ENCODE peak calls at places on chromosomes 13 and 19, in five cellular contexts. E, D, C, Q and G are unnamed samples.

GRCh38 chr13:60398438-60398891 is 1.4 kb downstream of the TDRD3 start:
- DNase-seq in Q (no peak), D (no peak), C (peak), E (no peak), G (no peak)

GRCh38 chr19:43841990-43842389 is 14.9 kb downstream of the ZNF283 start:
- DNase-seq in C (no peak), E (no peak), Q (no peak), D (no peak), G (no peak)

GRCh38 chr19:4889034-4889825 is 13.5 kb downstream of the ARRDC5 start:
- DNase-seq in C (no peak), Q (no peak), E (peak), D (no peak), G (no peak)

GRCh38 chr13:29849071-29849541 is 1.3 kb downstream of the UBL3 start:
- DNase-seq in E (peak), C (peak), Q (no peak), D (no peak), G (no peak)

GRCh38 chr19:12867120-12868099 is 13.8 kb downstream of the DNASE2 start:
- DNase-seq in C (peak), D (peak), Q (peak), E (peak), G (peak)

GRCh38 chr19:35901854-35902661 is at the start of gene HCST:
- DNase-seq in C (no peak), E (peak), D (no peak), Q (no peak), G (no peak)

GRCh38 chr19:16605115-16605514 is 22.9 kb downstream of the MED26 start:
- DNase-seq in Q (no peak), D (no peak), E (no peak), C (no peak), G (no peak)

GRCh38 chr19:42540071-42540553 is 11.8 kb upstream of the CEACAM1 start:
- DNase-seq in Q (no peak), E (no peak), C (no peak), D (no peak), G (peak)

GRCh38 chr13:44050450-44051063 is 170.9 kb downstream of the LACC1 start:
- DNase-seq in D (no peak), C (peak), Q (no peak), E (peak), G (no peak)

GRCh38 chr13:102870677-102871415 is 25.0 kb downstream of the ERCC5 start:
- DNase-seq in D (peak), Q (peak), E (peak), C (peak), G (peak)

GRCh38 chr19:54418930-54419800 is 3.9 kb downstream of the TTYH1 start:
- DNase-seq in E (no peak), D (no peak), Q (no peak), C (no peak), G (no peak)

GRCh38 chr19:46660601-46661019 is 372 bp downstream of the DACT3 start:
- DNase-seq in D (no peak), Q (no peak), E (no peak), C (no peak), G (no peak)
- H2BK5ac ChIP-seq in D (no peak), Q (no peak), E (no peak), C (no peak), G (no peak)

DNA sequence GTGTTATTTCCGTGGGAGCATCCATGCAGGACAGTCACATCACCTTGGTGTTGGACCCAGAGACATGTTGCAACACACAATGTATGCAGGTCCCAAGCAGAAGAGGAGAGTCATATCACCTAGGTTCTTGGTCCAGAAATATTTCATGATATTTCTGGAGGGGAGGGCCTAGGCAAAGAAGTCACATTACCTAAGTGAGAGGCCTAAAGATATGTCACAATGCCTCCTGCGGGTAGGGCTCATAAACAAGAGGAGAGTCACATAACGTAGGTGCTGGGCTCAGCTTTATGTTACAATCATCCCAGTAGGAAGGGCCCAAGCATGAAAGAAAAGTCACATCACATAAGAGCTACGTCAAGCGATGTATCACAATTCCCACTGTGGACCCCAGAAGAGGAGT is 10.8 kb upstream of the ZNF724 start:
- DNase-seq in D (no peak), Q (no peak), E (no peak), C (no peak), G (no peak)
- H2AFZ ChIP-seq in D (no peak), Q (no peak), E (no peak), C (no peak), G (no peak)

DNA sequence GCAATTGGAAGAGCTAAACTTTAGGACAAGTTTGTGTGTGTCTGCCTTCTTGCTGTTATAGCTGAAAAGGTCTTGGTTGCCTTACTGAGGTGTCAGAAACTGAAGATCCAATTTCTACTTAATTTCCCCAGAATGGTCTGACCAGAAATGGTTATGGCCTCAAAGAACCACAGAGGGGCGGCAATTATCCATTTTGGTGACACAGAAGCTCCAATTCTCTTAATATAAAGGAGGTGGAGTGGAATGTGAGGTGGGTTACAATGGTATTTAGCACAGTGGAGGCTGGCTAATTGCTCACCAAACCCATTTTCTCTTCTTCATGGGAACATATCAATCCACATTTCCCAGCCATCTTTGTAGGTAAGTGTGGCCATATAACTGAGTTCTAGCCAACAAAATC is 1157.2 kb downstream of the OLFM4 start:
- DNase-seq in E (no peak), Q (no peak), C (peak), D (peak), G (peak)
- H2BK15ac ChIP-seq in E (no peak), Q (no peak), C (no peak), D (no peak), G (no peak)

GRCh38 chr19:17993076-17993813 is 14.7 kb upstream of the ARRDC2 start:
- DNase-seq in C (no peak), E (no peak), D (no peak), Q (no peak), G (no peak)
- H2BK5ac ChIP-seq in C (no peak), E (no peak), D (no peak), Q (no peak), G (no peak)

GRCh38 chr19:23698711-23699520 is 11.9 kb upstream of the ZNF675 start:
- DNase-seq in E (no peak), Q (no peak), C (no peak), D (no peak), G (peak)

GRCh38 chr19:23699521-23699860 is 12.5 kb upstream of the ZNF675 start:
- DNase-seq in D (no peak), E (no peak), C (no peak), Q (no peak), G (no peak)
- H2AFZ ChIP-seq in D (peak), E (no peak), C (no peak), Q (peak), G (peak)

DNA sequence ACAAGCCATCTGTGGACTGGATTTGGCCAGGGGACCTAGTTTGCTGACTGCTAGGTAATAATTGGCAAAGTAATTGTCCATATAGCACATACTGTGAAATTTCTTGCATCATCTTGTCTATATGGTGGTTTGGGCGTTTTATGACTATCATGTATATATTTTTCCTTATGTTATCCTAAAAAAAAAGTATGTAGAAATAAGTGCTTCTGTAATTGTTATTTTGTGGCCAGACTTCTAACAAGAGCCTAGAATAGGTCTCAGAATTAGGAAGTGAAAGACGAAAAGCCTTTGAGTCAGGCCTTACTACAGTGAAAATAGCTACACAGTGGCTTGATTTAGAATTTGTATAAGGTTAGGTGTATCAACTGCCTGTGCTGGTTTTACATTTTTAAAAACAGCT is 4.2 kb downstream of the FNDC3A start:
- DNase-seq in D (no peak), Q (no peak), C (no peak), E (no peak), G (no peak)
- H2BK15ac ChIP-seq in D (no peak), Q (no peak), C (no peak), E (no peak), G (no peak)

DNA sequence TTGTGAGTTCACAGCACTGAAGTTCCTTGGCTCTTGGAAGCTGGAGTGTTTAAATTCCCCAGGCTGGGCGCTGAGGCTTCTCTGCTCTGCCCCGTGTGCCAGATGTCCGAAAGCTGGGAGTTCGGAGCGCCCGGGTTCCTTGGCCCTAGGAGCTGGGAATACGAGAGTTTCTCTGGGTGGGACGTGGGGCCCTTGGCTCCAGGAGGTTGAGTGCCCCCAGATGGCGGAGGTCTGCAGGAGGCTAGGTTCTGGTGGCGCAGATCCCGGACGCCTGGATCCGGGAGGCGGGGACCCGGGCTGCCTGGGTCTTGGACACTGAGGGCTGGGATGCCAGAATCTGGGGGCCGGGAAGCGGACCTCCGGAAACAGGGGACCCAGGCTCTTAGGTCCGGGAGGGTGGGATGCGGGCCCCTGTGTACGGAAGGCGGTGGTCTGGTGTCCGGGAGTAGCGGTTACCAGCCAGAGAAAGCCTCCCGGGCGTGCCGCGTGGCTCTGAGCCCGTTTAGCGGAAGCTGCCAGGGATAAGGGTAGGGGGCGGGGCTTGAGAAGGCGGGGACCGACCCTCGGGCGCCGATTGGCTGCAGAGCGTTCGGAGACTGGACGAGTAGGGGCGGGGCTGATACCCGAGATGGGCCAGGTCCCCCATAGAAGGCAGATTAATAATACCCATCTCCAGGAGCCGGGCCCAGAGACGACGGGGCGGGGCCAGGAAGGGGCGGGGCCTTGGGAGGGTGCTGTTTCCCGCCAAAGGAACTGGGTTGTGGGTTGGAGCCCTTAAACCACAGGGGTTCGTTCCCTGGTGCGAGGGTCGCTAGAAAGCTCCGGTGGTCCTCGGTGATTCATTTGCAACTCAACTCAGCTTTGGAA is at the start of gene SLC1A5:
- DNase-seq in D (peak), C (peak), Q (peak), E (peak), G (peak)
- H2BK5ac ChIP-seq in D (peak), C (no peak), Q (peak), E (peak), G (no peak)

GRCh38 chr19:48332662-48333466 is 7.5 kb downstream of the EMP3 start:
- DNase-seq in D (peak), C (peak), Q (no peak), E (peak), G (peak)

GRCh38 chr19:48330012-48330681 is 4.8 kb downstream of the EMP3 start:
- DNase-seq in D (peak), Q (no peak), E (no peak), C (peak), G (peak)

GRCh38 chr19:48332351-48332661 is 7.0 kb downstream of the EMP3 start:
- DNase-seq in C (no peak), E (no peak), Q (no peak), D (no peak), G (no peak)

GRCh38 chr19:48329167-48329891 is 4.0 kb downstream of the EMP3 start:
- DNase-seq in D (no peak), E (peak), Q (no peak), C (peak), G (peak)

GRCh38 chr19:48333467-48334384 is 8.4 kb downstream of the EMP3 start:
- DNase-seq in Q (no peak), C (peak), E (peak), D (peak), G (peak)
- H2AFZ ChIP-seq in Q (no peak), C (peak), E (peak), D (peak), G (no peak)